ENCODE peak calls at places on chromosome 1, in seven cellular contexts. I, P, K, L, G, J and F are unnamed samples.

GRCh38 chr1:225467193-225468020 is 39.6 kb upstream of the LBR start:
- DNase-seq in I (peak; percentile 56), P (no peak), K (peak; percentile 55), L (no peak), G (no peak), J (no peak), F (no peak)

GRCh38 chr1:36706416-36706815 is 223.7 kb upstream of the CSF3R start:
- DNase-seq in I (no peak), P (no peak), K (no peak), L (no peak), G (peak; percentile 16), J (no peak), F (no peak)

GRCh38 chr1:42981871-42982270 is 23.2 kb upstream of the SLC2A1 start:
- DNase-seq in I (peak; percentile 83), P (no peak), K (no peak), L (no peak), G (no peak), J (no peak), F (no peak)

GRCh38 chr1:30745156-30745833 is 12.3 kb downstream of the LAPTM5 start:
- DNase-seq in I (no peak), P (no peak), K (no peak), L (no peak), G (no peak), J (no peak), F (no peak)

GRCh38 chr1:179745131-179745611 is 2.1 kb downstream of the FAM163A start:
- DNase-seq in I (no peak), P (peak; percentile 7), K (no peak), L (no peak), G (no peak), J (no peak), F (no peak)

GRCh38 chr1:37887986-37888700 is 28.8 kb upstream of the MTF1 start:
- DNase-seq in I (no peak), P (no peak), K (no peak), L (no peak), G (no peak), J (no peak), F (no peak)

GRCh38 chr1:66654643-66655042 is 97.6 kb upstream of the DYNLT5 start:
- DNase-seq in I (no peak), P (no peak), K (no peak), L (no peak), G (no peak), J (no peak), F (no peak)

GRCh38 chr1:27161594-27161993 is 6.7 kb upstream of the SLC9A1 start:
- DNase-seq in I (peak; percentile 8), P (no peak), K (no peak), L (no peak), G (no peak), J (peak; percentile 0), F (peak; percentile 29)

GRCh38 chr1:8706995-8707396 is 110.4 kb downstream of the RERE start:
- DNase-seq in I (no peak), P (peak; percentile 36), K (no peak), L (no peak), G (peak; percentile 89), J (peak; percentile 46), F (no peak)

GRCh38 chr1:65694933-65695332 is 97.8 kb upstream of the PDE4B start:
- DNase-seq in I (no peak), P (no peak), K (no peak), L (no peak), G (no peak), J (no peak), F (no peak)